ENCODE peak calls at places on chromosomes 1 and 21, in five cellular contexts. G, E, C, P and U are unnamed samples.
A peak's percentile ranks its signal among the peaks of the same experiment; 100 is the strongest.

GRCh38 chr1:193726722-193727121 is 540.3 kb upstream of the B3GALT2 start:
- DNase-seq in G (no peak), E (no peak), C (no peak), P (no peak), U (no peak)

GRCh38 chr1:58528518-58528917 is 18.0 kb downstream of the OMA1 start:
- DNase-seq in G (no peak), E (no peak), C (peak; percentile 54), P (peak; percentile 84), U (no peak)

GRCh38 chr1:245155186-245156040 is 628 bp downstream of the KIF26B start:
- DNase-seq in G (peak; percentile 33), E (peak; percentile 43), C (no peak), P (no peak), U (no peak)

GRCh38 chr1:2631136-2632050 is 1.4 kb downstream of the MMEL1 start:
- DNase-seq in G (no peak), E (no peak), C (no peak), P (no peak), U (no peak)

GRCh38 chr21:43337901-43338655 is 88.9 kb downstream of the SIK1 start:
- DNase-seq in G (no peak), E (no peak), C (no peak), P (no peak), U (no peak)

GRCh38 chr1:150017206-150017750 is 6.8 kb upstream of the OTUD7B start:
- DNase-seq in G (no peak), E (peak; percentile 30), C (no peak), P (no peak), U (no peak)

GRCh38 chr21:17763286-17764037 is 55.7 kb downstream of the C21orf91 start:
- DNase-seq in G (no peak), E (no peak), C (no peak), P (no peak), U (no peak)

GRCh38 chr1:24393892-24394291 is 19.7 kb downstream of the STPG1 start:
- DNase-seq in G (no peak), E (no peak), C (no peak), P (peak; percentile 62), U (no peak)

GRCh38 chr21:17554619-17555472 is 42.0 kb downstream of the CXADR start:
- DNase-seq in G (peak; percentile 6), E (no peak), C (no peak), P (peak; percentile 5), U (no peak)

GRCh38 chr21:45078877-45079281 is 4.5 kb downstream of the ADARB1 start:
- DNase-seq in G (no peak), E (no peak), C (peak; percentile 72), P (peak; percentile 87), U (no peak)

GRCh38 chr1:41699861-41700248 is 215.4 kb upstream of the EDN2 start:
- DNase-seq in G (no peak), E (no peak), C (no peak), P (no peak), U (no peak)

GRCh38 chr1:205316179-205316578 is 5.4 kb downstream of the NUAK2 start:
- DNase-seq in G (no peak), E (no peak), C (no peak), P (no peak), U (no peak)

GRCh38 chr21:34702341-34702807 is 33.6 kb downstream of the CLIC6 start:
- DNase-seq in G (no peak), E (no peak), C (peak; percentile 99), P (peak; percentile 77), U (no peak)
- TF ChIP-seq CTCF in G (no peak), E (no peak), C (no peak), P (no peak), U (no peak)

DNA sequence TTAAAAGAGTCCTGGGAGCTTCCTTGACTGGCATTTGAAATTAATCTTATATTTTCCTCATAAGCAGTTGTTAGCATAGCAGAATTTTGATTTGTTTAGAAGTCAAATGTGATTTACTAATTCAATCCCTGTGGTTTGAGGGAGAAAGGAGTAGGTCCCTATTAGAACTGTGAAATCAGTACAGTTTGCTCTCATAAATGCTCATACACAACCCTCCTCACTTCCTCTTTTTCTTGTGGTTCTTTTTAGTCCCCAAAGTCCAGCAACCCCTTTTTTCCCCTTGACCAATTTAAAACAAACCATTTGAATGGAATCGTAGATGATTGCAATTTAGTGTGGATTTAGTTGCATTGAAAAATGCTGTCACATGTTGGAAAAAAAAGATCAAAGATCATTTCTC is 9.2 kb upstream of the IFI44 start:
- DNase-seq in G (no peak), E (no peak), C (no peak), P (no peak), U (no peak)
- TF ChIP-seq CTCF in G (no peak), E (no peak), C (no peak), P (no peak), U (no peak)

DNA sequence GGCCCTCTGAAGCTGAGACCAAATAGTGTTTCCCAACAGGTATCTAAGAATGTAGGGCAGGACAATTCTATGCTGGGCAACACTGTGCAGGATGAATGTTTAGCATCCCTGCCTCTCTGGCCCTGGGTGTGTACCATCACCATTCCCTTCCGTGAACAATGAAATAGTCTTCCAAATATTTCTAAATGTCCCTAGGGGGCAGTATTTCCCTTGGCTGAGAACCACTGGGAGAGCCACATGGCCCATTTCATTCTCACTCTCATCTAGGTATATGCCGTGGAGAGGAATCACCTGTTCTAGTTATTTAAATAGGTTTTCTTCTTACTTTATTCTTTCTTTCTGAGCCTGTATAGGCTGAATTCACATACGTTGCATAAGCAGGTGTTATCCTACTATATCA is 395.0 kb downstream of the PRDM2 start:
- DNase-seq in G (no peak), E (no peak), C (no peak), P (peak; percentile 33), U (no peak)
- TF ChIP-seq CTCF in G (peak; percentile 64), E (peak; percentile 62), C (peak; percentile 45), P (peak; percentile 3), U (peak; percentile 33)

GRCh38 chr1:203795382-203796222 is at the start of the genes ZBED6 and ZC3H11A:
- DNase-seq in G (peak; percentile 95), E (peak; percentile 98), C (peak; percentile 92), P (peak; percentile 99), U (peak; percentile 99)

GRCh38 chr1:203796223-203796747 is 862 bp downstream of the ZBED6 start:
- DNase-seq in G (peak; percentile 25), E (no peak), C (no peak), P (peak; percentile 43), U (no peak)

GRCh38 chr1:203799157-203799556 is 3.7 kb downstream of the ZBED6 start:
- DNase-seq in G (no peak), E (no peak), C (no peak), P (no peak), U (no peak)

GRCh38 chr1:203797948-203798347 is 2.5 kb downstream of the ZBED6 start:
- DNase-seq in G (no peak), E (no peak), C (no peak), P (no peak), U (no peak)

GRCh38 chr1:203797216-203797615 is 1.8 kb downstream of the ZBED6 start:
- DNase-seq in G (no peak), E (no peak), C (no peak), P (no peak), U (no peak)
- TF ChIP-seq CTCF in G (no peak), E (no peak), C (no peak), P (no peak), U (no peak)

GRCh38 chr1:180528868-180529470 is 26.6 kb upstream of the ACBD6 start:
- DNase-seq in G (no peak), E (no peak), C (no peak), P (no peak), U (no peak)

GRCh38 chr1:180524160-180524914 is 22.0 kb upstream of the ACBD6 start:
- DNase-seq in G (no peak), E (no peak), C (no peak), P (no peak), U (no peak)

GRCh38 chr1:180527270-180527669 is 24.9 kb upstream of the ACBD6 start:
- DNase-seq in G (no peak), E (no peak), C (no peak), P (peak; percentile 21), U (peak; percentile 87)

GRCh38 chr1:180524915-180525695 is 22.7 kb upstream of the ACBD6 start:
- DNase-seq in G (no peak), E (no peak), C (no peak), P (no peak), U (no peak)

GRCh38 chr1:180525696-180526000 is 23.3 kb upstream of the ACBD6 start:
- DNase-seq in G (no peak), E (no peak), C (no peak), P (no peak), U (no peak)
- TF ChIP-seq CTCF in G (no peak), E (no peak), C (no peak), P (no peak), U (no peak)

GRCh38 chr1:174219606-174220370 is 60.5 kb downstream of the RABGAP1L start:
- DNase-seq in G (no peak), E (no peak), C (no peak), P (no peak), U (no peak)
- TF ChIP-seq CTCF in G (no peak), E (no peak), C (no peak), P (no peak), U (no peak)

GRCh38 chr1:207858271-207858670 is 52.7 kb downstream of the CD34 start:
- DNase-seq in G (no peak), E (no peak), C (no peak), P (no peak), U (no peak)

GRCh38 chr1:207861442-207862177 is 49.3 kb downstream of the CD34 start:
- DNase-seq in G (no peak), E (no peak), C (no peak), P (no peak), U (no peak)

GRCh38 chr1:207858806-207859205 is 52.1 kb downstream of the CD34 start:
- DNase-seq in G (no peak), E (no peak), C (no peak), P (peak; percentile 65), U (no peak)

GRCh38 chr1:207862241-207862787 is 48.6 kb downstream of the CD34 start:
- DNase-seq in G (no peak), E (no peak), C (peak; percentile 63), P (no peak), U (no peak)

GRCh38 chr1:207860531-207860930 is 50.4 kb downstream of the CD34 start:
- DNase-seq in G (no peak), E (no peak), C (no peak), P (no peak), U (no peak)
- TF ChIP-seq CTCF in G (no peak), E (no peak), C (no peak), P (no peak), U (no peak)